ENCODE peak calls at places on chromosomes 12 and 14, in ten cellular contexts. One of them, this sample, is unnamed.

GRCh38 chr14:52003324-52003723 is 14.0 kb downstream of the RTRAF start:
- DNase-seq in activated T-helper 9 cell treated with anti-CD3 and anti-CD28 coated beads, Interleukin-2, amount 50 U/mL, for 16 hours: no peak
- DNase-seq in aorta: no peak
- DNase-seq in HEK293T: no peak
- DNase-seq in NCI-H748 treated with DMSO at 0.1 percent for 48 hours: no peak
- DNase-seq in GF-D8: no peak
- DNase-seq in frontal cortex: no peak
- DNase-seq in KG1: no peak
- DNase-seq in HFFc6: no peak
- DNase-seq in CD8-positive, alpha-beta memory T cell: no peak
- DNase-seq in this sample: no peak

GRCh38 chr12:113302466-113302865 is 32.4 kb downstream of the SLC8B1 start:
- DNase-seq in KG1: no peak
- DNase-seq in GF-D8: no peak
- DNase-seq in CD8-positive, alpha-beta memory T cell: no peak
- DNase-seq in activated T-helper 9 cell treated with anti-CD3 and anti-CD28 coated beads, Interleukin-2, amount 50 U/mL, for 16 hours: no peak
- DNase-seq in frontal cortex: no peak
- DNase-seq in HEK293T: no peak
- DNase-seq in NCI-H748 treated with DMSO at 0.1 percent for 48 hours: no peak
- DNase-seq in HFFc6: no peak
- DNase-seq in aorta: no peak
- DNase-seq in this sample: no peak

GRCh38 chr14:93295541-93296220 is 37.2 kb downstream of the BTBD7 start:
- DNase-seq in CD8-positive, alpha-beta memory T cell: no peak
- DNase-seq in GF-D8: no peak
- DNase-seq in HEK293T: no peak
- DNase-seq in HFFc6: no peak
- DNase-seq in NCI-H748 treated with DMSO at 0.1 percent for 48 hours: no peak
- DNase-seq in activated T-helper 9 cell treated with anti-CD3 and anti-CD28 coated beads, Interleukin-2, amount 50 U/mL, for 16 hours: no peak
- DNase-seq in KG1: no peak
- DNase-seq in frontal cortex: no peak
- DNase-seq in aorta: no peak
- DNase-seq in this sample: no peak

GRCh38 chr14:61280526-61281185 is 482 bp downstream of the TMEM30B start:
- DNase-seq in CD8-positive, alpha-beta memory T cell: peak
- DNase-seq in GF-D8: no peak
- DNase-seq in activated T-helper 9 cell treated with anti-CD3 and anti-CD28 coated beads, Interleukin-2, amount 50 U/mL, for 16 hours: peak
- DNase-seq in KG1: no peak
- DNase-seq in aorta: peak
- DNase-seq in frontal cortex: peak
- DNase-seq in HFFc6: no peak
- DNase-seq in HEK293T: no peak
- DNase-seq in NCI-H748 treated with DMSO at 0.1 percent for 48 hours: peak
- DNase-seq in this sample: peak

GRCh38 chr12:19196959-19197630 is 67.6 kb downstream of the PLEKHA5 start:
- DNase-seq in frontal cortex: no peak
- DNase-seq in NCI-H748 treated with DMSO at 0.1 percent for 48 hours: peak
- DNase-seq in HEK293T: no peak
- DNase-seq in activated T-helper 9 cell treated with anti-CD3 and anti-CD28 coated beads, Interleukin-2, amount 50 U/mL, for 16 hours: no peak
- DNase-seq in HFFc6: no peak
- DNase-seq in aorta: no peak
- DNase-seq in KG1: no peak
- DNase-seq in CD8-positive, alpha-beta memory T cell: no peak
- DNase-seq in GF-D8: no peak
- DNase-seq in this sample: no peak

GRCh38 chr12:120979862-120980696 is 1.7 kb downstream of the HNF1A start:
- DNase-seq in HFFc6: no peak
- DNase-seq in KG1: no peak
- DNase-seq in CD8-positive, alpha-beta memory T cell: no peak
- DNase-seq in activated T-helper 9 cell treated with anti-CD3 and anti-CD28 coated beads, Interleukin-2, amount 50 U/mL, for 16 hours: no peak
- DNase-seq in NCI-H748 treated with DMSO at 0.1 percent for 48 hours: no peak
- DNase-seq in frontal cortex: no peak
- DNase-seq in GF-D8: no peak
- DNase-seq in aorta: no peak
- DNase-seq in HEK293T: no peak
- DNase-seq in this sample: no peak

GRCh38 chr12:132423251-132424117 is 66.5 kb upstream of the FBRSL1 start:
- DNase-seq in aorta: no peak
- DNase-seq in KG1: no peak
- DNase-seq in HEK293T: peak
- DNase-seq in activated T-helper 9 cell treated with anti-CD3 and anti-CD28 coated beads, Interleukin-2, amount 50 U/mL, for 16 hours: no peak
- DNase-seq in NCI-H748 treated with DMSO at 0.1 percent for 48 hours: no peak
- DNase-seq in CD8-positive, alpha-beta memory T cell: no peak
- DNase-seq in HFFc6: no peak
- DNase-seq in frontal cortex: no peak
- DNase-seq in GF-D8: no peak
- DNase-seq in this sample: no peak

GRCh38 chr12:20946732-20947131 is 136.2 kb downstream of the SLCO1B3 start:
- DNase-seq in activated T-helper 9 cell treated with anti-CD3 and anti-CD28 coated beads, Interleukin-2, amount 50 U/mL, for 16 hours: no peak
- DNase-seq in frontal cortex: no peak
- DNase-seq in CD8-positive, alpha-beta memory T cell: no peak
- DNase-seq in HFFc6: no peak
- DNase-seq in GF-D8: no peak
- DNase-seq in HEK293T: peak
- DNase-seq in aorta: no peak
- DNase-seq in NCI-H748 treated with DMSO at 0.1 percent for 48 hours: no peak
- DNase-seq in KG1: no peak
- DNase-seq in this sample: no peak

GRCh38 chr14:103748539-103748867 is 32.9 kb downstream of the ZFYVE21 start:
- DNase-seq in HFFc6: no peak
- DNase-seq in GF-D8: no peak
- DNase-seq in frontal cortex: no peak
- DNase-seq in activated T-helper 9 cell treated with anti-CD3 and anti-CD28 coated beads, Interleukin-2, amount 50 U/mL, for 16 hours: no peak
- DNase-seq in HEK293T: no peak
- DNase-seq in KG1: no peak
- DNase-seq in CD8-positive, alpha-beta memory T cell: peak
- DNase-seq in NCI-H748 treated with DMSO at 0.1 percent for 48 hours: no peak
- DNase-seq in aorta: no peak
- DNase-seq in this sample: peak

GRCh38 chr14:34806257-34806656 is 68.9 kb downstream of the BAZ1A start:
- DNase-seq in KG1: no peak
- DNase-seq in CD8-positive, alpha-beta memory T cell: no peak
- DNase-seq in aorta: no peak
- DNase-seq in frontal cortex: no peak
- DNase-seq in GF-D8: no peak
- DNase-seq in activated T-helper 9 cell treated with anti-CD3 and anti-CD28 coated beads, Interleukin-2, amount 50 U/mL, for 16 hours: no peak
- DNase-seq in NCI-H748 treated with DMSO at 0.1 percent for 48 hours: no peak
- DNase-seq in HFFc6: no peak
- DNase-seq in HEK293T: no peak
- DNase-seq in this sample: no peak

GRCh38 chr12:30286345-30286926 is 409.2 kb downstream of the IPO8 start:
- DNase-seq in CD8-positive, alpha-beta memory T cell: no peak
- DNase-seq in KG1: no peak
- DNase-seq in HFFc6: no peak
- DNase-seq in GF-D8: no peak
- DNase-seq in NCI-H748 treated with DMSO at 0.1 percent for 48 hours: peak
- DNase-seq in aorta: no peak
- DNase-seq in HEK293T: no peak
- DNase-seq in frontal cortex: no peak
- DNase-seq in activated T-helper 9 cell treated with anti-CD3 and anti-CD28 coated beads, Interleukin-2, amount 50 U/mL, for 16 hours: no peak
- DNase-seq in this sample: no peak

GRCh38 chr14:71050227-71050823 is 143.1 kb downstream of the PCNX1 start:
- DNase-seq in activated T-helper 9 cell treated with anti-CD3 and anti-CD28 coated beads, Interleukin-2, amount 50 U/mL, for 16 hours: no peak
- DNase-seq in frontal cortex: no peak
- DNase-seq in HEK293T: no peak
- DNase-seq in CD8-positive, alpha-beta memory T cell: no peak
- DNase-seq in GF-D8: no peak
- DNase-seq in HFFc6: peak
- DNase-seq in aorta: no peak
- DNase-seq in KG1: no peak
- DNase-seq in NCI-H748 treated with DMSO at 0.1 percent for 48 hours: no peak
- DNase-seq in this sample: no peak

GRCh38 chr12:75505706-75506312 is 5.6 kb downstream of the KRR1 start:
- DNase-seq in aorta: no peak
- DNase-seq in activated T-helper 9 cell treated with anti-CD3 and anti-CD28 coated beads, Interleukin-2, amount 50 U/mL, for 16 hours: no peak
- DNase-seq in HEK293T: no peak
- DNase-seq in NCI-H748 treated with DMSO at 0.1 percent for 48 hours: no peak
- DNase-seq in HFFc6: peak
- DNase-seq in CD8-positive, alpha-beta memory T cell: no peak
- DNase-seq in KG1: peak
- DNase-seq in GF-D8: no peak
- DNase-seq in frontal cortex: no peak
- DNase-seq in this sample: no peak

GRCh38 chr14:79949906-79950305 is 261.4 kb downstream of the DIO2 start:
- DNase-seq in CD8-positive, alpha-beta memory T cell: no peak
- DNase-seq in GF-D8: no peak
- DNase-seq in KG1: no peak
- DNase-seq in HFFc6: no peak
- DNase-seq in HEK293T: no peak
- DNase-seq in NCI-H748 treated with DMSO at 0.1 percent for 48 hours: no peak
- DNase-seq in frontal cortex: no peak
- DNase-seq in aorta: no peak
- DNase-seq in activated T-helper 9 cell treated with anti-CD3 and anti-CD28 coated beads, Interleukin-2, amount 50 U/mL, for 16 hours: no peak
- DNase-seq in this sample: no peak

GRCh38 chr12:29578731-29579130 is 81.2 kb upstream of the OVCH1 start:
- DNase-seq in frontal cortex: no peak
- DNase-seq in CD8-positive, alpha-beta memory T cell: no peak
- DNase-seq in HFFc6: no peak
- DNase-seq in GF-D8: no peak
- DNase-seq in activated T-helper 9 cell treated with anti-CD3 and anti-CD28 coated beads, Interleukin-2, amount 50 U/mL, for 16 hours: no peak
- DNase-seq in aorta: no peak
- DNase-seq in HEK293T: no peak
- DNase-seq in NCI-H748 treated with DMSO at 0.1 percent for 48 hours: no peak
- DNase-seq in KG1: no peak
- DNase-seq in this sample: no peak

GRCh38 chr12:77120695-77121094 is 55.3 kb upstream of the E2F7 start:
- DNase-seq in HFFc6: peak
- DNase-seq in activated T-helper 9 cell treated with anti-CD3 and anti-CD28 coated beads, Interleukin-2, amount 50 U/mL, for 16 hours: no peak
- DNase-seq in GF-D8: no peak
- DNase-seq in CD8-positive, alpha-beta memory T cell: no peak
- DNase-seq in NCI-H748 treated with DMSO at 0.1 percent for 48 hours: no peak
- DNase-seq in aorta: no peak
- DNase-seq in KG1: no peak
- DNase-seq in HEK293T: no peak
- DNase-seq in frontal cortex: no peak
- DNase-seq in this sample: no peak

GRCh38 chr12:14384783-14385638 is 19.5 kb downstream of the ATF7IP start:
- DNase-seq in NCI-H748 treated with DMSO at 0.1 percent for 48 hours: no peak
- DNase-seq in aorta: no peak
- DNase-seq in CD8-positive, alpha-beta memory T cell: peak
- DNase-seq in HFFc6: peak
- DNase-seq in KG1: peak
- DNase-seq in activated T-helper 9 cell treated with anti-CD3 and anti-CD28 coated beads, Interleukin-2, amount 50 U/mL, for 16 hours: no peak
- DNase-seq in GF-D8: no peak
- DNase-seq in frontal cortex: peak
- DNase-seq in HEK293T: peak
- DNase-seq in this sample: peak

GRCh38 chr14:33839193-33840076 is 111.4 kb downstream of the EGLN3 start:
- DNase-seq in CD8-positive, alpha-beta memory T cell: peak
- DNase-seq in HEK293T: peak
- DNase-seq in KG1: peak
- DNase-seq in aorta: peak
- DNase-seq in HFFc6: peak
- DNase-seq in NCI-H748 treated with DMSO at 0.1 percent for 48 hours: peak
- DNase-seq in activated T-helper 9 cell treated with anti-CD3 and anti-CD28 coated beads, Interleukin-2, amount 50 U/mL, for 16 hours: peak
- DNase-seq in GF-D8: no peak
- DNase-seq in frontal cortex: peak
- DNase-seq in this sample: peak

GRCh38 chr14:62691613-62692489 is 353.4 kb downstream of the KCNH5 start:
- DNase-seq in GF-D8: no peak
- DNase-seq in frontal cortex: no peak
- DNase-seq in CD8-positive, alpha-beta memory T cell: no peak
- DNase-seq in activated T-helper 9 cell treated with anti-CD3 and anti-CD28 coated beads, Interleukin-2, amount 50 U/mL, for 16 hours: no peak
- DNase-seq in HFFc6: peak
- DNase-seq in KG1: no peak
- DNase-seq in aorta: no peak
- DNase-seq in NCI-H748 treated with DMSO at 0.1 percent for 48 hours: peak
- DNase-seq in HEK293T: peak
- DNase-seq in this sample: no peak

GRCh38 chr12:105396983-105397382 is 66.5 kb downstream of the C12orf75 start:
- DNase-seq in HEK293T: no peak
- DNase-seq in HFFc6: no peak
- DNase-seq in frontal cortex: no peak
- DNase-seq in aorta: no peak
- DNase-seq in NCI-H748 treated with DMSO at 0.1 percent for 48 hours: no peak
- DNase-seq in activated T-helper 9 cell treated with anti-CD3 and anti-CD28 coated beads, Interleukin-2, amount 50 U/mL, for 16 hours: no peak
- DNase-seq in GF-D8: no peak
- DNase-seq in KG1: no peak
- DNase-seq in CD8-positive, alpha-beta memory T cell: no peak
- DNase-seq in this sample: no peak

GRCh38 chr14:36773558-36773957 is 111.9 kb downstream of the PAX9 start:
- DNase-seq in HEK293T: no peak
- DNase-seq in activated T-helper 9 cell treated with anti-CD3 and anti-CD28 coated beads, Interleukin-2, amount 50 U/mL, for 16 hours: no peak
- DNase-seq in NCI-H748 treated with DMSO at 0.1 percent for 48 hours: no peak
- DNase-seq in aorta: no peak
- DNase-seq in CD8-positive, alpha-beta memory T cell: no peak
- DNase-seq in KG1: no peak
- DNase-seq in frontal cortex: no peak
- DNase-seq in HFFc6: peak
- DNase-seq in GF-D8: no peak
- DNase-seq in this sample: no peak

GRCh38 chr14:80567905-80568512 is 356.7 kb upstream of the DIO2 start:
- DNase-seq in HFFc6: peak
- DNase-seq in GF-D8: no peak
- DNase-seq in HEK293T: no peak
- DNase-seq in KG1: no peak
- DNase-seq in activated T-helper 9 cell treated with anti-CD3 and anti-CD28 coated beads, Interleukin-2, amount 50 U/mL, for 16 hours: no peak
- DNase-seq in aorta: no peak
- DNase-seq in frontal cortex: no peak
- DNase-seq in NCI-H748 treated with DMSO at 0.1 percent for 48 hours: no peak
- DNase-seq in CD8-positive, alpha-beta memory T cell: no peak
- DNase-seq in this sample: no peak

GRCh38 chr12:72072613-72073212 is 134.1 kb downstream of the TPH2 start:
- DNase-seq in HFFc6: no peak
- DNase-seq in NCI-H748 treated with DMSO at 0.1 percent for 48 hours: no peak
- DNase-seq in CD8-positive, alpha-beta memory T cell: no peak
- DNase-seq in activated T-helper 9 cell treated with anti-CD3 and anti-CD28 coated beads, Interleukin-2, amount 50 U/mL, for 16 hours: no peak
- DNase-seq in KG1: no peak
- DNase-seq in aorta: no peak
- DNase-seq in frontal cortex: no peak
- DNase-seq in GF-D8: no peak
- DNase-seq in HEK293T: no peak
- DNase-seq in this sample: no peak

GRCh38 chr12:16189849-16190248 is 87.6 kb downstream of the SLC15A5 start:
- DNase-seq in KG1: no peak
- DNase-seq in aorta: no peak
- DNase-seq in HFFc6: peak
- DNase-seq in CD8-positive, alpha-beta memory T cell: no peak
- DNase-seq in activated T-helper 9 cell treated with anti-CD3 and anti-CD28 coated beads, Interleukin-2, amount 50 U/mL, for 16 hours: no peak
- DNase-seq in NCI-H748 treated with DMSO at 0.1 percent for 48 hours: peak
- DNase-seq in GF-D8: no peak
- DNase-seq in frontal cortex: no peak
- DNase-seq in HEK293T: no peak
- DNase-seq in this sample: no peak

GRCh38 chr12:26369588-26369987 is 174.2 kb downstream of the SSPN start:
- DNase-seq in CD8-positive, alpha-beta memory T cell: no peak
- DNase-seq in NCI-H748 treated with DMSO at 0.1 percent for 48 hours: no peak
- DNase-seq in activated T-helper 9 cell treated with anti-CD3 and anti-CD28 coated beads, Interleukin-2, amount 50 U/mL, for 16 hours: no peak
- DNase-seq in HFFc6: peak
- DNase-seq in KG1: no peak
- DNase-seq in aorta: peak
- DNase-seq in HEK293T: no peak
- DNase-seq in GF-D8: no peak
- DNase-seq in frontal cortex: peak
- DNase-seq in this sample: no peak

GRCh38 chr14:99466719-99467118 is 13.9 kb downstream of the SETD3 start:
- DNase-seq in GF-D8: no peak
- DNase-seq in HEK293T: no peak
- DNase-seq in frontal cortex: no peak
- DNase-seq in aorta: no peak
- DNase-seq in HFFc6: no peak
- DNase-seq in CD8-positive, alpha-beta memory T cell: no peak
- DNase-seq in KG1: no peak
- DNase-seq in activated T-helper 9 cell treated with anti-CD3 and anti-CD28 coated beads, Interleukin-2, amount 50 U/mL, for 16 hours: no peak
- DNase-seq in NCI-H748 treated with DMSO at 0.1 percent for 48 hours: no peak
- DNase-seq in this sample: no peak

GRCh38 chr12:68267892-68268396 is 14.5 kb upstream of the IL22 start:
- DNase-seq in frontal cortex: no peak
- DNase-seq in NCI-H748 treated with DMSO at 0.1 percent for 48 hours: no peak
- DNase-seq in HEK293T: no peak
- DNase-seq in HFFc6: peak
- DNase-seq in activated T-helper 9 cell treated with anti-CD3 and anti-CD28 coated beads, Interleukin-2, amount 50 U/mL, for 16 hours: no peak
- DNase-seq in CD8-positive, alpha-beta memory T cell: no peak
- DNase-seq in KG1: no peak
- DNase-seq in aorta: no peak
- DNase-seq in GF-D8: no peak
- DNase-seq in this sample: no peak

GRCh38 chr14:68806526-68807147 is 13.8 kb upstream of the ZFP36L1 start:
- DNase-seq in aorta: no peak
- DNase-seq in NCI-H748 treated with DMSO at 0.1 percent for 48 hours: no peak
- DNase-seq in GF-D8: no peak
- DNase-seq in CD8-positive, alpha-beta memory T cell: no peak
- DNase-seq in KG1: peak
- DNase-seq in HFFc6: no peak
- DNase-seq in HEK293T: no peak
- DNase-seq in frontal cortex: no peak
- DNase-seq in activated T-helper 9 cell treated with anti-CD3 and anti-CD28 coated beads, Interleukin-2, amount 50 U/mL, for 16 hours: no peak
- DNase-seq in this sample: no peak

This sample was measured in CD8-positive, alpha-beta T cell.